ENCODE peak calls at places on chromosome 13, in five cellular contexts. One of them, this sample, is unnamed.
A peak's percentile ranks its signal among the peaks of the same experiment; 100 is the strongest.

GRCh38 chr13:106522898-106523525 is 12.4 kb downstream of the EFNB2 start:
- DNase-seq in pancreas: no peak
- DNase-seq in right cardiac atrium: no peak
- DNase-seq in lower leg skin: no peak
- DNase-seq in HL-60: no peak
- DNase-seq in this sample: no peak

GRCh38 chr13:94525781-94526180 is 46.3 kb upstream of the DCT start:
- DNase-seq in pancreas: no peak
- DNase-seq in right cardiac atrium: no peak
- DNase-seq in lower leg skin: no peak
- DNase-seq in HL-60: no peak
- DNase-seq in this sample: no peak

GRCh38 chr13:45339867-45340266 is 1.1 kb downstream of the TPT1 start:
- DNase-seq in pancreas: no peak
- DNase-seq in right cardiac atrium: no peak
- DNase-seq in lower leg skin: no peak
- DNase-seq in HL-60: no peak
- DNase-seq in this sample: no peak

GRCh38 chr13:99374994-99375805 is 68.0 kb upstream of the GPR183 start:
- DNase-seq in pancreas: no peak
- DNase-seq in right cardiac atrium: no peak
- DNase-seq in lower leg skin: no peak
- DNase-seq in HL-60: peak; percentile 74
- DNase-seq in this sample: no peak

GRCh38 chr13:20231839-20232555 is at the start of gene GJB6:
- DNase-seq in pancreas: no peak
- DNase-seq in right cardiac atrium: no peak
- DNase-seq in lower leg skin: no peak
- DNase-seq in HL-60: no peak
- DNase-seq in this sample: no peak

GRCh38 chr13:106117035-106117434 is 418.4 kb downstream of the EFNB2 start:
- DNase-seq in pancreas: no peak
- DNase-seq in right cardiac atrium: no peak
- DNase-seq in lower leg skin: no peak
- DNase-seq in HL-60: no peak
- DNase-seq in this sample: no peak

GRCh38 chr13:96052655-96053002 is 572 bp downstream of the UGGT2 start:
- DNase-seq in pancreas: no peak
- DNase-seq in right cardiac atrium: no peak
- DNase-seq in lower leg skin: no peak
- DNase-seq in HL-60: peak; percentile 45
- DNase-seq in this sample: no peak

GRCh38 chr13:106038752-106039151 is 496.7 kb downstream of the EFNB2 start:
- DNase-seq in pancreas: no peak
- DNase-seq in right cardiac atrium: no peak
- DNase-seq in lower leg skin: no peak
- DNase-seq in HL-60: no peak
- DNase-seq in this sample: no peak

GRCh38 chr13:30569901-30570576 is 47.7 kb upstream of the USPL1 start:
- DNase-seq in pancreas: no peak
- DNase-seq in right cardiac atrium: peak; percentile 39
- DNase-seq in lower leg skin: peak; percentile 49
- DNase-seq in HL-60: peak; percentile 32
- DNase-seq in this sample: no peak

GRCh38 chr13:26695360-26695705 is 65.3 kb downstream of the GPR12 start:
- DNase-seq in pancreas: no peak
- DNase-seq in right cardiac atrium: no peak
- DNase-seq in lower leg skin: no peak
- DNase-seq in HL-60: no peak
- DNase-seq in this sample: no peak

GRCh38 chr13:75481176-75482069 is 546 bp downstream of the TBC1D4 start:
- DNase-seq in pancreas: peak; percentile 83
- DNase-seq in right cardiac atrium: peak; percentile 42
- DNase-seq in lower leg skin: peak; percentile 21
- DNase-seq in HL-60: peak; percentile 17
- DNase-seq in this sample: peak; percentile 21

GRCh38 chr13:57634829-57635165 is 3.3 kb downstream of the PCDH17 start:
- DNase-seq in pancreas: peak; percentile 72
- DNase-seq in right cardiac atrium: peak; percentile 14
- DNase-seq in lower leg skin: no peak
- DNase-seq in HL-60: no peak
- DNase-seq in this sample: no peak

GRCh38 chr13:59607172-59607571 is 556.6 kb downstream of the DIAPH3 start:
- DNase-seq in pancreas: no peak
- DNase-seq in right cardiac atrium: no peak
- DNase-seq in lower leg skin: no peak
- DNase-seq in HL-60: no peak
- DNase-seq in this sample: no peak

GRCh38 chr13:74215420-74215819 is 81.2 kb upstream of the KLF12 start:
- DNase-seq in pancreas: no peak
- DNase-seq in right cardiac atrium: no peak
- DNase-seq in lower leg skin: no peak
- DNase-seq in HL-60: no peak
- DNase-seq in this sample: no peak

GRCh38 chr13:77323858-77324257 is 3.0 kb downstream of the MYCBP2 start:
- DNase-seq in pancreas: no peak
- DNase-seq in right cardiac atrium: no peak
- DNase-seq in lower leg skin: no peak
- DNase-seq in HL-60: peak; percentile 55
- DNase-seq in this sample: no peak

GRCh38 chr13:42474954-42475353 is 99.0 kb upstream of the TNFSF11 start:
- DNase-seq in pancreas: no peak
- DNase-seq in right cardiac atrium: no peak
- DNase-seq in lower leg skin: no peak
- DNase-seq in HL-60: no peak
- DNase-seq in this sample: no peak

GRCh38 chr13:20185657-20186056 is 7.1 kb downstream of the GJB2 start:
- DNase-seq in pancreas: no peak
- DNase-seq in right cardiac atrium: no peak
- DNase-seq in lower leg skin: no peak
- DNase-seq in HL-60: no peak
- DNase-seq in this sample: no peak

GRCh38 chr13:82356667-82357066 is 1525.6 kb downstream of the SLITRK1 start:
- DNase-seq in pancreas: no peak
- DNase-seq in right cardiac atrium: no peak
- DNase-seq in lower leg skin: no peak
- DNase-seq in HL-60: no peak
- DNase-seq in this sample: no peak

GRCh38 chr13:29597701-29598100 is 2.2 kb upstream of the SLC7A1 start:
- DNase-seq in pancreas: no peak
- DNase-seq in right cardiac atrium: no peak
- DNase-seq in lower leg skin: no peak
- DNase-seq in HL-60: no peak
- DNase-seq in this sample: no peak

GRCh38 chr13:21463424-21463823 is 4.3 kb upstream of the ZDHHC20 start:
- DNase-seq in pancreas: no peak
- DNase-seq in right cardiac atrium: no peak
- DNase-seq in lower leg skin: no peak
- DNase-seq in HL-60: no peak
- DNase-seq in this sample: no peak

DNA sequence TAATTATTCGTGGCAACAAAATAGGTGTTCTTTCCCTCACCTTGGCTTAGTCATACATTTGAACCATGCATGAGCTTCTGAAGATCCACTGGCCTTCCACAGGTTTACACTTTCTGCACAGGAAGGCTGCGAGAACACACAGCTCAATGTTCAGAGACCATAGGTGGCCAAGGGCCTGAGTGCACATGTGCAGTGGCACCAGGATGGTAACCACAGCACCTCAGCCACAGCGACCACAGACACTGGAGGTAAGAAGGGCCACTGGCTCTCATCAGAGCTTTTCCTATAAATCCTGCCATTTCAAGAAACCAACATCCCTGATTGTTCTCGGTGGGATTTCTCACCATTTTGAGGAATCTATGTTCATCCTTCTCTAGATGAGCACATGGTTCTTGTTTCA is 1.6 kb downstream of the DCLK1 start:
- DNase-seq in pancreas: no peak
- DNase-seq in right cardiac atrium: no peak
- DNase-seq in lower leg skin: no peak
- DNase-seq in HL-60: no peak
- DNase-seq in this sample: no peak
- H3K4me3 ChIP-seq in pancreas: no peak overlapping the region
- H3K4me3 ChIP-seq in right cardiac atrium: peak overlapping the region; percentile 84
- H3K4me3 ChIP-seq in lower leg skin: no peak overlapping the region
- H3K4me3 ChIP-seq in HL-60: no peak overlapping the region
- H3K4me3 ChIP-seq in this sample: no peak overlapping the region

GRCh38 chr13:70864731-70865130 is 756.5 kb upstream of the KLHL1 start:
- DNase-seq in pancreas: no peak
- DNase-seq in right cardiac atrium: no peak
- DNase-seq in lower leg skin: no peak
- DNase-seq in HL-60: no peak
- DNase-seq in this sample: no peak
- H3K4me3 ChIP-seq in pancreas: no peak overlapping the region
- H3K4me3 ChIP-seq in right cardiac atrium: no peak overlapping the region
- H3K4me3 ChIP-seq in lower leg skin: no peak overlapping the region
- H3K4me3 ChIP-seq in HL-60: no peak overlapping the region
- H3K4me3 ChIP-seq in this sample: no peak overlapping the region

GRCh38 chr13:113001251-113002140 is 32.5 kb downstream of the MCF2L start:
- DNase-seq in pancreas: peak; percentile 92
- DNase-seq in right cardiac atrium: peak; percentile 40
- DNase-seq in lower leg skin: no peak
- DNase-seq in HL-60: no peak
- DNase-seq in this sample: peak; percentile 79
- H3K4me3 ChIP-seq in pancreas: peak overlapping the region; percentile 35
- H3K4me3 ChIP-seq in right cardiac atrium: peak overlapping the region; percentile 4
- H3K4me3 ChIP-seq in lower leg skin: no peak overlapping the region
- H3K4me3 ChIP-seq in HL-60: no peak overlapping the region
- H3K4me3 ChIP-seq in this sample: peak overlapping the region; percentile 37

GRCh38 chr13:97454699-97455098 is 20.7 kb downstream of the RAP2A start:
- DNase-seq in pancreas: no peak
- DNase-seq in right cardiac atrium: no peak
- DNase-seq in lower leg skin: no peak
- DNase-seq in HL-60: no peak
- DNase-seq in this sample: no peak

GRCh38 chr13:97460853-97461252 is 26.9 kb downstream of the RAP2A start:
- DNase-seq in pancreas: no peak
- DNase-seq in right cardiac atrium: no peak
- DNase-seq in lower leg skin: no peak
- DNase-seq in HL-60: no peak
- DNase-seq in this sample: no peak

GRCh38 chr13:97456047-97456446 is 22.1 kb downstream of the RAP2A start:
- DNase-seq in pancreas: no peak
- DNase-seq in right cardiac atrium: no peak
- DNase-seq in lower leg skin: no peak
- DNase-seq in HL-60: no peak
- DNase-seq in this sample: no peak

GRCh38 chr13:97459215-97459772 is 25.3 kb downstream of the RAP2A start:
- DNase-seq in pancreas: no peak
- DNase-seq in right cardiac atrium: no peak
- DNase-seq in lower leg skin: no peak
- DNase-seq in HL-60: no peak
- DNase-seq in this sample: no peak

GRCh38 chr13:97460004-97460756 is 26.2 kb downstream of the RAP2A start:
- DNase-seq in pancreas: no peak
- DNase-seq in right cardiac atrium: no peak
- DNase-seq in lower leg skin: no peak
- DNase-seq in HL-60: no peak
- DNase-seq in this sample: no peak
- H3K4me3 ChIP-seq in pancreas: no peak overlapping the region
- H3K4me3 ChIP-seq in right cardiac atrium: no peak overlapping the region
- H3K4me3 ChIP-seq in lower leg skin: no peak overlapping the region
- H3K4me3 ChIP-seq in HL-60: no peak overlapping the region
- H3K4me3 ChIP-seq in this sample: no peak overlapping the region

DNA sequence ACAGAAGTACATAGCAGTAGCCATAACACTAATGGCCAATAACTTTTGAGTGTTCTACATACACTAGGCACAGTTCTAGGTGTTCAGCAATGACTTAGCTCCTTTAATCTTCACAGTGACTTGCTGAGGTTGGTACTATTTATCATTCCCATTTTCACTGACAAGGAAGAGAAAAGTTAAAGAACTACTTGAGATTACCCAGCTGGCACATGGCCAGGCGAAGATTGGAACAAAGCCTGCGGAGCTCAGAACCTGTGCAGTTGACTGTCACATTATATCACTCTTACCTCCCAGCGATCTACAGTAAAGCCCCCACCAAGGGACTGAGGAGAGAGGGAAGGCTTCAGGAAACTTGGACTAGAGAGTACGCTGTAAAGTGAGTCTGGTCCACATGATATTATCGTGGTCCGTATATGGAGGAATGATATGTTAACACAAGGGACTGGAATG is 42.4 kb upstream of the WDFY2 start:
- DNase-seq in pancreas: peak; percentile 52
- DNase-seq in right cardiac atrium: no peak
- DNase-seq in lower leg skin: no peak
- DNase-seq in HL-60: no peak
- DNase-seq in this sample: no peak
- H3K4me3 ChIP-seq in pancreas: no peak overlapping the region
- H3K4me3 ChIP-seq in right cardiac atrium: no peak overlapping the region
- H3K4me3 ChIP-seq in lower leg skin: no peak overlapping the region
- H3K4me3 ChIP-seq in HL-60: no peak overlapping the region
- H3K4me3 ChIP-seq in this sample: no peak overlapping the region

This sample was measured in prostate gland.